ENCODE peak calls at places on chromosomes 7 and 10, in eight cellular contexts. M is WERI-Rb-1; I is NCI-H2081; H is NCI-H1417 treated with DMSO at 0.1 percent for 48 hours; T is HFF-Myc; Z is KBM-7; D is skeletal muscle cell; R is stimulated activated CD4-positive, alpha-beta T cell treated with anti-CD3 and anti-CD28 coated beads, Interleukin-1b, Interleukin-23, amount 100 ng/mL, for 1 hour. K is an unnamed sample.

GRCh38 chr7:84187813-84188212 is 6.8 kb downstream of the SEMA3A start:
- DNase-seq in Z (no peak), T (no peak), D (peak; percentile 47), I (no peak), H (no peak), R (no peak), M (no peak), K (no peak)

GRCh38 chr10:87626422-87626892 is 33.2 kb upstream of the PAPSS2 start:
- DNase-seq in I (no peak), Z (no peak), D (no peak), T (no peak), H (no peak), M (no peak), R (no peak), K (no peak)

GRCh38 chr7:158286210-158286609 is 301.4 kb downstream of the PTPRN2 start:
- DNase-seq in I (no peak), R (no peak), T (no peak), H (no peak), M (no peak), D (no peak), Z (no peak), K (no peak)

GRCh38 chr7:118369987-118370386 is 145.5 kb downstream of the ANKRD7 start:
- DNase-seq in T (no peak), H (no peak), I (no peak), D (no peak), Z (no peak), R (no peak), M (no peak), K (no peak)

GRCh38 chr10:13302821-13303555 is 3.1 kb upstream of the PHYH start:
- DNase-seq in M (no peak), H (no peak), T (no peak), D (no peak), R (no peak), Z (no peak), I (no peak), K (no peak)

GRCh38 chr10:124266468-124267230 is 152.1 kb downstream of the OAT start:
- DNase-seq in M (no peak), I (no peak), Z (no peak), T (no peak), H (no peak), D (no peak), R (no peak), K (no peak)

GRCh38 chr10:12214763-12215218 is 18.8 kb downstream of the CDC123 start:
- DNase-seq in R (no peak), M (no peak), Z (peak; percentile 65), T (no peak), I (peak; percentile 36), H (no peak), D (peak; percentile 19), K (peak; percentile 49)

GRCh38 chr7:106573738-106574137 is 87.2 kb downstream of the CCDC71L start:
- DNase-seq in I (no peak), T (no peak), H (no peak), R (no peak), Z (no peak), M (no peak), D (no peak), K (no peak)

GRCh38 chr10:61313460-61313859 is 139.7 kb downstream of the TMEM26 start:
- DNase-seq in Z (peak; percentile 7), M (no peak), R (no peak), D (no peak), I (no peak), T (no peak), H (no peak), K (no peak)

GRCh38 chr7:1537631-1538412 is 7.3 kb downstream of the MAFK start:
- DNase-seq in H (peak; percentile 24), D (peak; percentile 79), M (no peak), R (no peak), T (peak; percentile 77), I (no peak), Z (no peak), K (no peak)

GRCh38 chr10:102505462-102506115 is 1.8 kb downstream of the SUFU start:
- DNase-seq in M (no peak), T (no peak), R (no peak), D (no peak), H (no peak), I (no peak), Z (no peak), K (no peak)

GRCh38 chr7:131688738-131689661 is 132.6 kb upstream of the PODXL start:
- DNase-seq in M (peak; percentile 81), I (peak; percentile 72), D (no peak), H (no peak), R (peak; percentile 31), T (peak; percentile 29), Z (peak; percentile 65), K (no peak)

GRCh38 chr7:44282601-44283171 is 42.7 kb downstream of the CAMK2B start:
- DNase-seq in R (no peak), D (no peak), M (peak; percentile 8), Z (no peak), I (no peak), T (no peak), H (no peak), K (no peak)

GRCh38 chr10:78865931-78866717 is 202.6 kb upstream of the ZMIZ1 start:
- DNase-seq in R (no peak), T (no peak), I (no peak), H (no peak), D (no peak), M (no peak), Z (no peak), K (no peak)

GRCh38 chr10:128087884-128088695 is 38.1 kb downstream of the MKI67 start:
- DNase-seq in D (no peak), T (no peak), M (peak; percentile 65), H (no peak), Z (no peak), I (peak; percentile 9), R (no peak), K (no peak)

GRCh38 chr7:94375167-94375566 is 19.5 kb upstream of the COL1A2 start:
- DNase-seq in Z (no peak), M (peak; percentile 89), T (peak; percentile 86), I (no peak), R (no peak), D (peak; percentile 94), H (no peak), K (no peak)

GRCh38 chr7:59986-60675 is 132.2 kb upstream of the FAM20C start:
- DNase-seq in R (no peak), D (no peak), I (no peak), M (no peak), Z (no peak), T (no peak), H (no peak), K (no peak)